ENCODE peak calls at places on chromosomes 6 and 20, in four cellular contexts. P is NCI-H1436; R is activated T-helper 9 cell treated with anti-CD3 and anti-CD28 coated beads, Interleukin-2, amount 50 U/mL, for 16 hours; U is NCI-H2081. T is an unnamed sample.

GRCh38 chr6:15770347-15771143 is 107.7 kb upstream of the DTNBP1 start:
- DNase-seq in U (no peak), R (no peak), P (no peak), T (no peak)

GRCh38 chr6:109024368-109024767 is 70.3 kb downstream of the SESN1 start:
- DNase-seq in R (no peak), P (no peak), U (no peak), T (no peak)

GRCh38 chr6:37127961-37128862 is 41.7 kb upstream of the PIM1 start:
- DNase-seq in R (no peak), P (no peak), U (no peak), T (no peak)

GRCh38 chr6:31652925-31653724 is 664 bp upstream of the BAG6 start:
- DNase-seq in P (peak), R (peak), U (peak), T (peak)

GRCh38 chr6:77462359-77463307 is 658 bp downstream of the HTR1B start:
- DNase-seq in U (no peak), R (no peak), P (no peak), T (no peak)

GRCh38 chr20:49552007-49552406 is 15.9 kb downstream of the PTGIS start:
- DNase-seq in P (no peak), R (no peak), U (no peak), T (no peak)

GRCh38 chr20:33092361-33092760 is 12.9 kb downstream of the BPIFB4 start:
- DNase-seq in P (no peak), R (no peak), U (no peak), T (no peak)

GRCh38 chr6:166318227-166318626 is 10.0 kb upstream of the PRR18 start:
- DNase-seq in P (no peak), U (no peak), R (no peak), T (no peak)

GRCh38 chr6:105388392-105388791 is 14.5 kb downstream of the PREP start:
- DNase-seq in U (no peak), R (no peak), P (no peak), T (no peak)

GRCh38 chr6:27096834-27097511 is 150.5 kb upstream of the PRSS16 start:
- DNase-seq in U (no peak), P (no peak), R (no peak), T (peak)

GRCh38 chr6:53547166-53547814 is 2.4 kb upstream of the GCLC start:
- DNase-seq in R (no peak), U (no peak), P (no peak), T (no peak)

GRCh38 chr6:38248500-38249234 is 391.1 kb downstream of the BTBD9 start:
- DNase-seq in U (no peak), P (no peak), R (no peak), T (no peak)

GRCh38 chr6:118578617-118579016 is 30.5 kb downstream of the PLN start:
- DNase-seq in U (no peak), P (no peak), R (no peak), T (no peak)

GRCh38 chr20:42430059-42430458 is 759.6 kb downstream of the PTPRT start:
- DNase-seq in P (no peak), U (no peak), R (no peak), T (no peak)

GRCh38 chr6:44512868-44513641 is 125.5 kb downstream of the CDC5L start:
- DNase-seq in U (no peak), R (no peak), P (no peak), T (peak)

GRCh38 chr6:126682440-126682839 is 342.5 kb downstream of the CENPW start:
- DNase-seq in R (no peak), U (no peak), P (no peak), T (no peak)

GRCh38 chr6:154246723-154247118 is 109.9 kb downstream of the IPCEF1 start:
- DNase-seq in R (no peak), U (no peak), P (no peak), T (no peak)